ENCODE peak calls at places on chromosome 1, in ten cellular contexts. A, C, Y, J, N, K, T, B, I and Q are unnamed samples.

GRCh38 chr1:47970882-47971281 is 26.3 kb downstream of the TRABD2B start:
- DNase-seq in C (no peak), J (no peak), I (no peak), T (no peak), A (no peak), N (no peak), K (no peak), Y (no peak), B (no peak), Q (no peak)

GRCh38 chr1:163673756-163674155 is 352.0 kb downstream of the NUF2 start:
- DNase-seq in Y (no peak), C (no peak), B (no peak), T (no peak), K (peak; percentile 58), A (peak; percentile 37), N (no peak), J (no peak), I (no peak), Q (no peak)

GRCh38 chr1:229247871-229248270 is 23.0 kb upstream of the RAB4A start:
- DNase-seq in J (no peak), N (no peak), Y (no peak), T (no peak), B (no peak), I (no peak), A (no peak), C (no peak), K (no peak), Q (no peak)

GRCh38 chr1:170402451-170403311 is 129.3 kb upstream of the GORAB start:
- DNase-seq in A (no peak), T (no peak), N (no peak), K (no peak), J (no peak), B (no peak), C (no peak), Y (no peak), I (no peak), Q (no peak)

GRCh38 chr1:204565617-204566582 is 49.7 kb downstream of the MDM4 start:
- DNase-seq in I (peak; percentile 63), A (peak; percentile 55), C (peak; percentile 56), N (no peak), K (peak; percentile 82), J (peak; percentile 94), B (peak; percentile 95), Y (peak; percentile 82), T (peak; percentile 58), Q (peak; percentile 75)

GRCh38 chr1:171457412-171457811 is 27.9 kb upstream of the PRRC2C start:
- DNase-seq in B (no peak), J (no peak), K (peak; percentile 72), C (no peak), N (no peak), Y (no peak), A (no peak), I (no peak), T (peak; percentile 55), Q (no peak)

GRCh38 chr1:116951175-116951935 is 41.6 kb downstream of the PTGFRN start:
- DNase-seq in K (peak; percentile 33), I (no peak), C (no peak), T (peak; percentile 64), Y (no peak), N (no peak), B (no peak), A (no peak), J (no peak), Q (no peak)

GRCh38 chr1:168507271-168507670 is 36.5 kb downstream of the XCL2 start:
- DNase-seq in J (no peak), C (no peak), A (no peak), I (no peak), K (no peak), T (no peak), B (no peak), Y (no peak), N (no peak), Q (no peak)

GRCh38 chr1:75124510-75124909 is 9.7 kb upstream of the LHX8 start:
- DNase-seq in A (no peak), Y (no peak), N (no peak), B (no peak), C (no peak), K (no peak), T (no peak), J (no peak), I (no peak), Q (no peak)

GRCh38 chr1:168148916-168149315 is 12.2 kb upstream of the GPR161 start:
- DNase-seq in Y (peak; percentile 28), N (no peak), J (no peak), B (no peak), T (no peak), K (no peak), I (no peak), A (no peak), C (no peak), Q (no peak)

GRCh38 chr1:2382621-2383361 is 8.6 kb downstream of the MORN1 start:
- DNase-seq in K (peak; percentile 28), N (no peak), Y (no peak), C (peak; percentile 22), A (peak; percentile 72), I (peak; percentile 62), T (peak; percentile 18), B (no peak), J (no peak), Q (peak; percentile 32)

GRCh38 chr1:160550572-160551034 is 27.5 kb upstream of the SLAMF6 start:
- DNase-seq in I (peak; percentile 80), A (no peak), J (no peak), N (no peak), C (no peak), T (no peak), K (no peak), B (no peak), Y (no peak), Q (no peak)

GRCh38 chr1:24179251-24179895 is 7.7 kb downstream of the IFNLR1 start:
- DNase-seq in J (no peak), C (no peak), K (no peak), A (no peak), N (no peak), T (no peak), I (no peak), Y (no peak), B (no peak), Q (no peak)